ENCODE peak calls at places on chromosome 12, in seven cellular contexts. L is RPMI8226, K is heart left ventricle, X is germinal center, M is fibroblast of the conjunctiva, I is GM03348, U is amniotic stem cell. B is an unnamed sample.

GRCh38 chr12:26831959-26832816 is 806 bp downstream of the ITPR2 start:
- DNase-seq in L (peak; percentile 87), K (peak; percentile 81), X (peak; percentile 83), M (peak; percentile 37), I (peak; percentile 63), U (peak; percentile 38), B (peak; percentile 42)

GRCh38 chr12:75550401-75550851 is 39.0 kb upstream of the KRR1 start:
- DNase-seq in L (no peak), K (no peak), X (no peak), M (no peak), I (no peak), U (no peak), B (no peak)

GRCh38 chr12:32266756-32267155 is 132.6 kb upstream of the FGD4 start:
- DNase-seq in L (no peak), K (no peak), X (no peak), M (no peak), I (no peak), U (no peak), B (no peak)

GRCh38 chr12:45914090-45914489 is 76.3 kb downstream of the SCAF11 start:
- DNase-seq in L (peak; percentile 9), K (no peak), X (peak; percentile 50), M (peak; percentile 24), I (peak; percentile 76), U (peak; percentile 62), B (no peak)

GRCh38 chr12:132151766-132152410 is 7.6 kb downstream of the NOC4L start:
- DNase-seq in L (no peak), K (peak; percentile 60), X (no peak), M (no peak), I (no peak), U (no peak), B (no peak)

GRCh38 chr12:41277019-41277770 is 89.1 kb downstream of the PDZRN4 start:
- DNase-seq in L (peak; percentile 49), K (no peak), X (peak; percentile 17), M (peak; percentile 22), I (peak; percentile 59), U (peak; percentile 13), B (no peak)

GRCh38 chr12:132152921-132153321 is 8.7 kb downstream of the NOC4L start:
- DNase-seq in L (no peak), K (peak; percentile 46), X (no peak), M (no peak), I (no peak), U (no peak), B (no peak)

GRCh38 chr12:95418142-95418541 is 55.8 kb upstream of the METAP2 start:
- DNase-seq in L (no peak), K (no peak), X (no peak), M (no peak), I (no peak), U (no peak), B (no peak)

GRCh38 chr12:57381693-57382220 is 49.1 kb downstream of the R3HDM2 start:
- DNase-seq in L (no peak), K (no peak), X (no peak), M (no peak), I (no peak), U (no peak), B (no peak)

GRCh38 chr12:47990351-47991105 is 13.7 kb downstream of the COL2A1 start:
- DNase-seq in L (no peak), K (no peak), X (peak; percentile 70), M (no peak), I (no peak), U (no peak), B (peak; percentile 37)

GRCh38 chr12:59149995-59150642 is 229.8 kb upstream of the LRIG3 start:
- DNase-seq in L (peak; percentile 81), K (no peak), X (peak; percentile 19), M (peak; percentile 80), I (peak; percentile 63), U (peak; percentile 76), B (no peak)

GRCh38 chr12:131830335-131831020 is 2.3 kb downstream of the MMP17 start:
- DNase-seq in L (peak; percentile 64), K (peak; percentile 92), X (peak; percentile 24), M (peak; percentile 70), I (peak; percentile 96), U (peak; percentile 62), B (no peak)

GRCh38 chr12:121803861-121804416 is at the start of gene SETD1B:
- DNase-seq in L (peak; percentile 75), K (peak; percentile 84), X (peak; percentile 53), M (no peak), I (peak; percentile 58), U (no peak), B (peak; percentile 38)

GRCh38 chr12:47356129-47356622 is 276.4 kb upstream of the AMIGO2 start:
- DNase-seq in L (no peak), K (no peak), X (peak; percentile 69), M (no peak), I (no peak), U (no peak), B (no peak)

GRCh38 chr12:121770388-121770787 is 23.1 kb downstream of the RHOF start:
- DNase-seq in L (no peak), K (no peak), X (no peak), M (no peak), I (no peak), U (no peak), B (no peak)

B was measured in T-cell.